ENCODE peak calls at places on chromosomes 4 and X, in six cellular contexts. One of them, this sample, is unnamed.

GRCh38 chr4:164977243-164978164 is at the start of gene TRIM61:
- DNase-seq in DMS53: no peak
- DNase-seq in stimulated activated CD8-positive, alpha-beta memory T cell treated with anti-CD3 and anti-CD28 coated beads, Interleukin-7, amount 100 ng/mL, for 24 hours: peak
- DNase-seq in mesendoderm: peak
- DNase-seq in progenitor cell of endocrine pancreas: peak
- DNase-seq in astrocyte of the spinal cord: no peak
- DNase-seq in this sample: no peak

GRCh38 chr4:7462509-7462971 is 27.8 kb upstream of the PSAPL1 start:
- DNase-seq in progenitor cell of endocrine pancreas: no peak
- DNase-seq in mesendoderm: peak
- DNase-seq in DMS53: peak
- DNase-seq in stimulated activated CD8-positive, alpha-beta memory T cell treated with anti-CD3 and anti-CD28 coated beads, Interleukin-7, amount 100 ng/mL, for 24 hours: no peak
- DNase-seq in astrocyte of the spinal cord: no peak
- DNase-seq in this sample: no peak

GRCh38 chr4:101238706-101239105 is 108.6 kb downstream of the PPP3CA start:
- DNase-seq in stimulated activated CD8-positive, alpha-beta memory T cell treated with anti-CD3 and anti-CD28 coated beads, Interleukin-7, amount 100 ng/mL, for 24 hours: no peak
- DNase-seq in astrocyte of the spinal cord: peak
- DNase-seq in DMS53: no peak
- DNase-seq in mesendoderm: no peak
- DNase-seq in progenitor cell of endocrine pancreas: no peak
- DNase-seq in this sample: no peak

GRCh38 chrX:57516491-57516890 is 75.3 kb upstream of the ZXDB start:
- DNase-seq in mesendoderm: no peak
- DNase-seq in stimulated activated CD8-positive, alpha-beta memory T cell treated with anti-CD3 and anti-CD28 coated beads, Interleukin-7, amount 100 ng/mL, for 24 hours: no peak
- DNase-seq in progenitor cell of endocrine pancreas: no peak
- DNase-seq in DMS53: no peak
- DNase-seq in astrocyte of the spinal cord: no peak
- DNase-seq in this sample: no peak

GRCh38 chr4:38868055-38868965 is 704 bp downstream of the FAM114A1 start:
- DNase-seq in astrocyte of the spinal cord: no peak
- DNase-seq in DMS53: peak
- DNase-seq in mesendoderm: peak
- DNase-seq in progenitor cell of endocrine pancreas: peak
- DNase-seq in stimulated activated CD8-positive, alpha-beta memory T cell treated with anti-CD3 and anti-CD28 coated beads, Interleukin-7, amount 100 ng/mL, for 24 hours: no peak
- DNase-seq in this sample: no peak

GRCh38 chrX:124529786-124530185 is 183.4 kb downstream of the SH2D1A start:
- DNase-seq in astrocyte of the spinal cord: no peak
- DNase-seq in progenitor cell of endocrine pancreas: no peak
- DNase-seq in stimulated activated CD8-positive, alpha-beta memory T cell treated with anti-CD3 and anti-CD28 coated beads, Interleukin-7, amount 100 ng/mL, for 24 hours: no peak
- DNase-seq in DMS53: no peak
- DNase-seq in mesendoderm: no peak
- DNase-seq in this sample: no peak

GRCh38 chr4:40887690-40888089 is 137.9 kb downstream of the NSUN7 start:
- DNase-seq in mesendoderm: no peak
- DNase-seq in stimulated activated CD8-positive, alpha-beta memory T cell treated with anti-CD3 and anti-CD28 coated beads, Interleukin-7, amount 100 ng/mL, for 24 hours: no peak
- DNase-seq in DMS53: no peak
- DNase-seq in progenitor cell of endocrine pancreas: no peak
- DNase-seq in astrocyte of the spinal cord: peak
- DNase-seq in this sample: no peak

GRCh38 chr4:1449833-1450741 is 43.8 kb upstream of the NKX1-1 start:
- DNase-seq in progenitor cell of endocrine pancreas: no peak
- DNase-seq in mesendoderm: no peak
- DNase-seq in DMS53: no peak
- DNase-seq in stimulated activated CD8-positive, alpha-beta memory T cell treated with anti-CD3 and anti-CD28 coated beads, Interleukin-7, amount 100 ng/mL, for 24 hours: no peak
- DNase-seq in astrocyte of the spinal cord: no peak
- DNase-seq in this sample: no peak

This sample was measured in T-helper 1 cell.